ENCODE peak calls at places on chromosome 10, in seven cellular contexts. R is H9, N is IMR-90, T is mesendoderm, U is neuronal stem cell, S is H1, B is mesenchymal stem cell. H is an unnamed sample.

GRCh38 chr10:71939861-71940474 is 24.2 kb upstream of the CHST3 start:
- DNase-seq in R (no peak), U (no peak), S (no peak), T (no peak), B (no peak), N (no peak), H (no peak)

GRCh38 chr10:102504179-102504975 is 605 bp downstream of the SUFU start:
- DNase-seq in T (peak; percentile 76), U (peak; percentile 74), S (peak; percentile 80), N (peak; percentile 45), R (peak; percentile 70), B (peak; percentile 52), H (peak; percentile 12)

GRCh38 chr10:18514537-18514936 is 136.8 kb downstream of the NSUN6 start:
- DNase-seq in N (no peak), S (no peak), B (no peak), U (no peak), R (no peak), T (no peak), H (no peak)

GRCh38 chr10:114526112-114526496 is 121.8 kb upstream of the AFAP1L2 start:
- DNase-seq in R (no peak), U (no peak), N (peak; percentile 16), S (no peak), B (peak; percentile 71), T (no peak), H (no peak)

GRCh38 chr10:5977471-5978370 is at the start of gene IL15RA:
- DNase-seq in B (peak; percentile 88), R (peak; percentile 61), T (peak; percentile 73), S (peak; percentile 81), N (peak; percentile 72), U (peak; percentile 41), H (peak; percentile 79)

GRCh38 chr10:178208-178607 is 43.0 kb downstream of the ZMYND11 start:
- DNase-seq in B (peak; percentile 52), R (no peak), T (no peak), N (peak; percentile 68), S (no peak), U (no peak), H (no peak)

GRCh38 chr10:628386-629045 is 61.0 kb downstream of the DIP2C start:
- DNase-seq in R (no peak), S (no peak), U (no peak), N (no peak), B (no peak), T (no peak), H (no peak)

GRCh38 chr10:93820434-93820833 is 62.7 kb downstream of the LGI1 start:
- DNase-seq in N (no peak), T (no peak), U (no peak), S (no peak), B (peak; percentile 71), R (no peak), H (no peak)

GRCh38 chr10:122331615-122332446 is 42.7 kb upstream of the PLEKHA1 start:
- DNase-seq in T (no peak), B (no peak), R (no peak), N (no peak), S (no peak), U (no peak), H (no peak)

GRCh38 chr10:30348378-30348776 is 701 bp downstream of the MTPAP start:
- DNase-seq in B (no peak), T (no peak), N (peak; percentile 2), S (no peak), U (no peak), R (no peak), H (no peak)

GRCh38 chr10:95783741-95784140 is 27.8 kb downstream of the ENTPD1 start:
- DNase-seq in N (no peak), T (no peak), S (no peak), B (no peak), R (no peak), U (no peak), H (no peak)

DNA sequence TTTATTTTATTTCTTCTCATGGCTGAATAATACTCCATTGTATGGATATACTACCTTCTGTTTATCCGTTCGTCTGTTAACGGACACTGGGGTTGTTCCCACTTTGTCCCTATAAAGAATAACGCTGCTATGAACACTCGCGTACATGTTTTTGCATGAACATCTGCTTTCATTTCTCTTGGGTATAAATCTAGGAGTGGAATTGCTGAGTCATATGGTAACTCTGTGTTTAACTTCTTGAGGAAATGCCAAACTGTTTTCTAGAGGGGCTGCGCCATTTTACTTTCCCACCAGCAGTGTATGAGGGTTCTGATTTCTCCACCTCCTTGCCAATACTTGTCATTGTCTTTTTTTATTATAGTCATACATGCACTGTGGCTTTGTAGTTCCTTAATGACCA is 20.7 kb upstream of the RASSF4 start:
- DNase-seq in B (no peak), U (no peak), T (no peak), S (no peak), N (no peak), R (no peak), H (no peak)
- H2AK5ac ChIP-seq in B (peak overlapping the region; percentile 31), U (no peak overlapping the region), T (no peak overlapping the region), S (no peak overlapping the region), N (no peak overlapping the region), R (no peak overlapping the region), H (no peak overlapping the region)

GRCh38 chr10:79106651-79107050 is 37.9 kb downstream of the ZMIZ1 start:
- DNase-seq in R (no peak), T (no peak), S (no peak), U (no peak), N (no peak), B (no peak), H (no peak)
- H2AK5ac ChIP-seq in R (no peak overlapping the region), T (no peak overlapping the region), S (no peak overlapping the region), U (no peak overlapping the region), N (peak overlapping the region; percentile 30), B (no peak overlapping the region), H (no peak overlapping the region)

DNA sequence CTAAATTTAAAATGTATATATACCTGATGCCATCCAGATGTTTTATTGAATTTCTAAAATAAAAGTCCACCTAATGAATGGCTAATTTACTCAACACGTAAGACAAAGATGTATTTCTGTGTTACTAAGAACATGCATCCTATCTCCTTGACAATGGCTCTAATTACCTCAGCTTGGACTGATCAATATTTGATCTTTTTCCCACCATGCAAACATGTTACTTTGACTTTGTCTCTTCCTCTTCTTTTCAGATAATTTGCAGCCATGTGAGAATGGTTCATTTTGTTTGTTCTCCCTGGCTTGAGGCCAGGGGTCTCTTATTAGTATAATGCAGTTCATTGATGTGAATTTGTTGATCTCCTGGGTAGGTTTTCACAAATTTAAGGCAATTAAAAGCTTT is 302.1 kb downstream of the ADK start:
- DNase-seq in B (no peak), R (no peak), N (no peak), S (no peak), T (no peak), U (no peak), H (no peak)
- H2AK5ac ChIP-seq in B (no peak overlapping the region), R (no peak overlapping the region), N (no peak overlapping the region), S (no peak overlapping the region), T (no peak overlapping the region), U (no peak overlapping the region), H (no peak overlapping the region)

GRCh38 chr10:69715899-69716606 is 85.7 kb upstream of the COL13A1 start:
- DNase-seq in B (no peak), R (no peak), U (no peak), S (no peak), N (no peak), T (no peak), H (no peak)

GRCh38 chr10:69715156-69715898 is 85.3 kb downstream of the FAM241B start:
- DNase-seq in T (no peak), R (no peak), B (peak; percentile 32), N (peak; percentile 59), U (no peak), S (no peak), H (no peak)

GRCh38 chr10:69716711-69717560 is 84.8 kb upstream of the COL13A1 start:
- DNase-seq in T (peak; percentile 73), B (peak; percentile 52), R (peak; percentile 78), S (peak; percentile 93), N (peak; percentile 33), U (peak; percentile 65), H (peak; percentile 49)

GRCh38 chr10:69712346-69712745 is 82.3 kb downstream of the FAM241B start:
- DNase-seq in N (no peak), S (no peak), T (no peak), B (no peak), U (no peak), R (no peak), H (no peak)

GRCh38 chr10:69714572-69714971 is 84.5 kb downstream of the FAM241B start:
- DNase-seq in U (no peak), T (no peak), R (no peak), N (no peak), S (no peak), B (no peak), H (no peak)
- H2AK5ac ChIP-seq in U (no peak overlapping the region), T (no peak overlapping the region), R (no peak overlapping the region), N (peak overlapping the region; percentile 7), S (no peak overlapping the region), B (no peak overlapping the region), H (no peak overlapping the region)